ENCODE peak calls at places on chromosome 4, in seven cellular contexts. One of them, this sample, is unnamed.

GRCh38 chr4:168637872-168638756 is 141.3 kb downstream of the PALLD start:
- DNase-seq in activated CD4-positive, alpha-beta memory T cell treated with anti-CD3 and anti-CD28 coated beads, Interleukin-2, amount 10 ng/mL, durations not matched to agents 7 days and 5 days: no peak
- DNase-seq in right cardiac atrium: no peak
- DNase-seq in endothelial cell: no peak
- DNase-seq in kidney glomerular epithelial cell: no peak
- DNase-seq in RKO: no peak
- DNase-seq in 8988T: no peak
- DNase-seq in this sample: no peak

GRCh38 chr4:132387060-132387459 is 762.0 kb upstream of the PCDH10 start:
- DNase-seq in activated CD4-positive, alpha-beta memory T cell treated with anti-CD3 and anti-CD28 coated beads, Interleukin-2, amount 10 ng/mL, durations not matched to agents 7 days and 5 days: no peak
- DNase-seq in right cardiac atrium: no peak
- DNase-seq in endothelial cell: no peak
- DNase-seq in kidney glomerular epithelial cell: no peak
- DNase-seq in RKO: no peak
- DNase-seq in 8988T: no peak
- DNase-seq in this sample: no peak

GRCh38 chr4:72031868-72032619 is at the start of gene NPFFR2:
- DNase-seq in activated CD4-positive, alpha-beta memory T cell treated with anti-CD3 and anti-CD28 coated beads, Interleukin-2, amount 10 ng/mL, durations not matched to agents 7 days and 5 days: no peak
- DNase-seq in right cardiac atrium: peak; percentile 65
- DNase-seq in endothelial cell: peak; percentile 71
- DNase-seq in kidney glomerular epithelial cell: peak; percentile 50
- DNase-seq in RKO: no peak
- DNase-seq in 8988T: no peak
- DNase-seq in this sample: no peak

GRCh38 chr4:185480016-185480732 is 8.6 kb upstream of the CCDC110 start:
- DNase-seq in activated CD4-positive, alpha-beta memory T cell treated with anti-CD3 and anti-CD28 coated beads, Interleukin-2, amount 10 ng/mL, durations not matched to agents 7 days and 5 days: no peak
- DNase-seq in right cardiac atrium: no peak
- DNase-seq in endothelial cell: no peak
- DNase-seq in kidney glomerular epithelial cell: no peak
- DNase-seq in RKO: no peak
- DNase-seq in 8988T: no peak
- DNase-seq in this sample: no peak

GRCh38 chr4:35228318-35228717 is 1016.0 kb downstream of the ARAP2 start:
- DNase-seq in activated CD4-positive, alpha-beta memory T cell treated with anti-CD3 and anti-CD28 coated beads, Interleukin-2, amount 10 ng/mL, durations not matched to agents 7 days and 5 days: no peak
- DNase-seq in right cardiac atrium: no peak
- DNase-seq in endothelial cell: no peak
- DNase-seq in kidney glomerular epithelial cell: no peak
- DNase-seq in RKO: no peak
- DNase-seq in 8988T: no peak
- DNase-seq in this sample: no peak

GRCh38 chr4:68368566-68369473 is 18.9 kb upstream of the YTHDC1 start:
- DNase-seq in activated CD4-positive, alpha-beta memory T cell treated with anti-CD3 and anti-CD28 coated beads, Interleukin-2, amount 10 ng/mL, durations not matched to agents 7 days and 5 days: no peak
- DNase-seq in right cardiac atrium: no peak
- DNase-seq in endothelial cell: no peak
- DNase-seq in kidney glomerular epithelial cell: peak; percentile 80
- DNase-seq in RKO: no peak
- DNase-seq in 8988T: no peak
- DNase-seq in this sample: no peak

GRCh38 chr4:83128235-83128929 is 13.9 kb upstream of the PLAC8 start:
- DNase-seq in activated CD4-positive, alpha-beta memory T cell treated with anti-CD3 and anti-CD28 coated beads, Interleukin-2, amount 10 ng/mL, durations not matched to agents 7 days and 5 days: no peak
- DNase-seq in right cardiac atrium: no peak
- DNase-seq in endothelial cell: no peak
- DNase-seq in kidney glomerular epithelial cell: peak; percentile 57
- DNase-seq in RKO: peak; percentile 40
- DNase-seq in 8988T: no peak
- DNase-seq in this sample: no peak

GRCh38 chr4:100938698-100939097 is 408.6 kb downstream of the PPP3CA start:
- DNase-seq in activated CD4-positive, alpha-beta memory T cell treated with anti-CD3 and anti-CD28 coated beads, Interleukin-2, amount 10 ng/mL, durations not matched to agents 7 days and 5 days: no peak
- DNase-seq in right cardiac atrium: peak; percentile 13
- DNase-seq in endothelial cell: no peak
- DNase-seq in kidney glomerular epithelial cell: no peak
- DNase-seq in RKO: no peak
- DNase-seq in 8988T: no peak
- DNase-seq in this sample: no peak

GRCh38 chr4:6992728-6993655 is 50.2 kb upstream of the TADA2B start:
- DNase-seq in activated CD4-positive, alpha-beta memory T cell treated with anti-CD3 and anti-CD28 coated beads, Interleukin-2, amount 10 ng/mL, durations not matched to agents 7 days and 5 days: no peak
- DNase-seq in right cardiac atrium: peak; percentile 26
- DNase-seq in endothelial cell: no peak
- DNase-seq in kidney glomerular epithelial cell: peak; percentile 60
- DNase-seq in RKO: no peak
- DNase-seq in 8988T: no peak
- DNase-seq in this sample: no peak

GRCh38 chr4:105765690-105766407 is 57.3 kb downstream of the GSTCD start:
- DNase-seq in activated CD4-positive, alpha-beta memory T cell treated with anti-CD3 and anti-CD28 coated beads, Interleukin-2, amount 10 ng/mL, durations not matched to agents 7 days and 5 days: no peak
- DNase-seq in right cardiac atrium: no peak
- DNase-seq in endothelial cell: no peak
- DNase-seq in kidney glomerular epithelial cell: peak; percentile 15
- DNase-seq in RKO: peak; percentile 61
- DNase-seq in 8988T: no peak
- DNase-seq in this sample: no peak